ENCODE peak calls at places on chromosomes 2 and 18, in six cellular contexts. F is progenitor cell of endocrine pancreas; Q is cardiac fibroblast; E is naive thymus-derived CD8-positive, alpha-beta T cell; W is Caco-2; U is activated CD8-positive, alpha-beta memory T cell treated with anti-CD3 and anti-CD28 coated beads for 48 hours. V is an unnamed sample.

GRCh38 chr2:128446866-128447537 is 128.3 kb upstream of the HS6ST1 start:
- DNase-seq in F (no peak), Q (no peak), E (no peak), W (peak), U (no peak), V (peak)

GRCh38 chr2:27496357-27497287 is at the start of gene GCKR:
- DNase-seq in F (no peak), Q (peak), E (no peak), W (peak), U (no peak), V (no peak)

GRCh38 chr2:204265701-204266310 is 279.5 kb upstream of the PARD3B start:
- DNase-seq in F (no peak), Q (no peak), E (no peak), W (no peak), U (no peak), V (no peak)

GRCh38 chr18:38241736-38242135 is 676.1 kb upstream of the CELF4 start:
- DNase-seq in F (no peak), Q (no peak), E (no peak), W (no peak), U (no peak), V (no peak)

GRCh38 chr2:135742307-135742838 is 718 bp downstream of the UBXN4 start:
- DNase-seq in F (peak), Q (peak), E (no peak), W (peak), U (peak), V (peak)

GRCh38 chr18:79092869-79093268 is 23.7 kb downstream of the ATP9B start:
- DNase-seq in F (no peak), Q (no peak), E (no peak), W (no peak), U (no peak), V (no peak)

GRCh38 chr2:146295080-146295670 is 1549.7 kb upstream of the ACVR2A start:
- DNase-seq in F (no peak), Q (peak), E (no peak), W (no peak), U (no peak), V (no peak)

GRCh38 chr2:47079515-47080412 is 75.3 kb downstream of the STPG4 start:
- DNase-seq in F (no peak), Q (no peak), E (no peak), W (no peak), U (no peak), V (no peak)

GRCh38 chr18:7945882-7946281 is 378.8 kb downstream of the PTPRM start:
- DNase-seq in F (no peak), Q (peak), E (no peak), W (no peak), U (no peak), V (no peak)

GRCh38 chr2:107001081-107001480 is 115.1 kb upstream of the ST6GAL2 start:
- DNase-seq in F (no peak), Q (no peak), E (no peak), W (no peak), U (no peak), V (no peak)

GRCh38 chr2:20635096-20635475 is 15.8 kb downstream of the HS1BP3 start:
- DNase-seq in F (no peak), Q (no peak), E (no peak), W (no peak), U (no peak), V (no peak)

GRCh38 chr2:175010848-175011254 is 5.7 kb upstream of the CHN1 start:
- DNase-seq in F (no peak), Q (no peak), E (no peak), W (no peak), U (no peak), V (no peak)

GRCh38 chr2:151996243-151997003 is 102.4 kb downstream of the CACNB4 start:
- DNase-seq in F (no peak), Q (no peak), E (no peak), W (no peak), U (no peak), V (no peak)

GRCh38 chr2:96523659-96524481 is 12.7 kb upstream of the ARID5A start:
- DNase-seq in F (no peak), Q (peak), E (no peak), W (no peak), U (no peak), V (no peak)

GRCh38 chr2:121288454-121289231 is 3.6 kb upstream of the TFCP2L1 start:
- DNase-seq in F (no peak), Q (no peak), E (no peak), W (no peak), U (no peak), V (no peak)

GRCh38 chr2:10183146-10183675 is 60.7 kb downstream of the RRM2 start:
- DNase-seq in F (no peak), Q (no peak), E (no peak), W (no peak), U (no peak), V (no peak)

GRCh38 chr2:38376346-38376682 is 759 bp downstream of the ATL2 start:
- DNase-seq in F (no peak), Q (peak), E (no peak), W (peak), U (peak), V (peak)

GRCh38 chr2:136381722-136382633 is 264.0 kb upstream of the CXCR4 start:
- DNase-seq in F (no peak), Q (no peak), E (peak), W (no peak), U (peak), V (no peak)

V was measured in H9.